ENCODE peak calls at places on chromosomes 2 and 18, in five cellular contexts. E is A549, P is testis, J is Peyer's patch, U is esophagus squamous epithelium. I is an unnamed sample.

GRCh38 chr2:74528600-74529356 is 728 bp downstream of the AUP1 start:
- DNase-seq in E (no peak), P (no peak), J (peak), U (no peak), I (no peak)

GRCh38 chr18:77096936-77097886 is 35.4 kb downstream of the MBP start:
- DNase-seq in E (no peak), P (no peak), J (no peak), U (no peak), I (no peak)

GRCh38 chr2:86774862-86775261 is 15.9 kb downstream of the CD8A start:
- DNase-seq in E (no peak), P (no peak), J (no peak), U (no peak), I (no peak)

GRCh38 chr18:34695300-34695699 is 14.8 kb upstream of the DTNA start:
- DNase-seq in E (no peak), P (no peak), J (no peak), U (no peak), I (no peak)

GRCh38 chr2:105761931-105762515 is 17.3 kb downstream of the NCK2 start:
- DNase-seq in E (no peak), P (no peak), J (peak), U (no peak), I (no peak)

GRCh38 chr18:44599409-44599808 is 81.3 kb upstream of the SETBP1 start:
- DNase-seq in E (no peak), P (peak), J (no peak), U (no peak), I (no peak)

GRCh38 chr18:48575301-48575657 is 36.4 kb downstream of the CTIF start:
- DNase-seq in E (no peak), P (no peak), J (no peak), U (no peak), I (no peak)

GRCh38 chr2:212919238-212919637 is 232.2 kb downstream of the IKZF2 start:
- DNase-seq in E (no peak), P (no peak), J (no peak), U (no peak), I (no peak)

GRCh38 chr2:192007819-192008218 is 160.9 kb upstream of the CAVIN2 start:
- DNase-seq in E (no peak), P (no peak), J (no peak), U (no peak), I (no peak)

GRCh38 chr2:125526093-125526492 is 1129.9 kb upstream of the GYPC start:
- DNase-seq in E (no peak), P (no peak), J (no peak), U (no peak), I (no peak)

GRCh38 chr2:202944816-202945215 is 32.7 kb downstream of the CARF start:
- DNase-seq in E (no peak), P (no peak), J (no peak), U (no peak), I (no peak)

GRCh38 chr2:107738268-107738667 is 88.4 kb upstream of the RGPD4 start:
- DNase-seq in E (no peak), P (no peak), J (no peak), U (no peak), I (no peak)

GRCh38 chr2:218990612-218991011 is 2.6 kb downstream of the CRYBA2 start:
- DNase-seq in E (no peak), P (no peak), J (no peak), U (no peak), I (no peak)

GRCh38 chr2:195318440-195319111 is 338.4 kb upstream of the SLC39A10 start:
- DNase-seq in E (peak), P (peak), J (no peak), U (no peak), I (peak)

GRCh38 chr2:121810959-121811853 is 55.8 kb downstream of the TSN start:
- DNase-seq in E (peak), P (peak), J (no peak), U (no peak), I (peak)

GRCh38 chr2:73999881-74000597 is 15.3 kb downstream of the TET3 start:
- DNase-seq in E (no peak), P (no peak), J (no peak), U (no peak), I (no peak)

GRCh38 chr2:232458661-232459418 is 2.9 kb downstream of the ALPI start:
- DNase-seq in E (no peak), P (no peak), J (no peak), U (no peak), I (no peak)

GRCh38 chr2:199922856-199923255 is 11.8 kb downstream of the C2orf69 start:
- DNase-seq in E (peak), P (no peak), J (no peak), U (no peak), I (no peak)

GRCh38 chr18:13540783-13541182 is 185.6 kb downstream of the FAM210A start:
- DNase-seq in E (no peak), P (no peak), J (peak), U (no peak), I (no peak)

GRCh38 chr2:237488901-237489860 is 2.1 kb downstream of the MLPH start:
- DNase-seq in E (peak), P (no peak), J (no peak), U (no peak), I (no peak)

GRCh38 chr2:236964291-236964690 is 121.4 kb upstream of the COPS8 start:
- DNase-seq in E (no peak), P (no peak), J (no peak), U (no peak), I (no peak)

GRCh38 chr2:120958623-120959366 is 223.1 kb downstream of the GLI2 start:
- DNase-seq in E (no peak), P (no peak), J (no peak), U (no peak), I (peak)

GRCh38 chr2:234368861-234369261 is 128.0 kb downstream of the ARL4C start:
- DNase-seq in E (peak), P (no peak), J (no peak), U (no peak), I (no peak)

GRCh38 chr2:219344756-219345458 is 12.4 kb upstream of the RESP18 start:
- DNase-seq in E (no peak), P (peak), J (peak), U (no peak), I (no peak)

DNA sequence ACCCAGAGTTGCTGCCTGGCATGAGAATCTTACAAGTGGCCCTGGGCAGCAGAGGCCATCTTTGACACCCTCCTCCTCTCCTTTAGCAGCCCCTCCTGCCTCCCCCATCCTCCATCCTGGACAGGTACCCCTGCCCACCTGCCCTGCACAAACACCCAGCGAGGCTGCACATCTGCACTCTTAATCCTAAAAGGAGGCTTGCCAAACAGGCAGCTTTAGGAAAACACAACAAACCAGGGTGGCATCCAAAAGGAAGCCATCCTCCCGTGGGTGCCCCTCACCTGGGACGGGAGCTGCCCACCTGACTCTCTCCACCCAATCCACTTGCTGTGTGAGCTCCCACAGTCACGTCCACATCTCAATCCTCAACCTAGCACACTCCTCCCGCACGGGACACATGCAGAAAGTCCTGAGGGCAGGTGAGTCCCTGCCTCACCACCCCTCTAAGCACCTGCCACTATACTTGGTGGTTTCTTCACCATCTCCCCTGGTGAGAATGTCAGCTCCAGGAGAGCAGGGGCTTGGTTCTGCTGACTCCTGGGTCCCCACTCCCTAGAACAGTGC is 5.8 kb downstream of the BIN1 start:
- DNase-seq in E (no peak), P (no peak), J (no peak), U (no peak), I (no peak)
- TF ChIP-seq POLR2A in E (no peak), P (no peak), J (no peak), U (no peak), I (no peak)

DNA sequence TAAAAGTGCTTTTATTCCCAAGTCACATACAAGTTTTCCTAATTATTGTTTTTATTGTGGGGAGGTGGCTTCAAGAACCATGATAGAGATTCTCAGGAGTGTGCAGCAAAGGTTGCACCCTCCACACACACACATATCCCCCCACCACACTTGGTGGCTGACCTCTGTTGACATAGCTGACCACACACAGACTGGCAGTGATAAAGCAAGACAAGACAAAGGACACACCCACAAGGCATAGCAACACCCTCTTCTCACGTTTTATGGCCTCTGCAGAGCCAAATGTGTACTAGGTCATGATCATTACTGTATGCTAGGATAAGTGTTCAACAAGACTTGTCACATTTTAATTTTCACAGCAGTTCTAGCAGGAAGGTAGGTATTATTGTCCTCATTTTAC is 143.0 kb upstream of the EPC2 start:
- DNase-seq in E (peak), P (no peak), J (no peak), U (no peak), I (peak)
- TF ChIP-seq POLR2A in E (no peak), P (no peak), J (no peak), U (no peak), I (peak)

GRCh38 chr18:46104128-46104911 is at the start of gene HAUS1:
- DNase-seq in E (peak), P (peak), J (peak), U (peak), I (peak)
- TF ChIP-seq POLR2A in E (peak), P (peak), J (peak), U (no peak), I (peak)

DNA sequence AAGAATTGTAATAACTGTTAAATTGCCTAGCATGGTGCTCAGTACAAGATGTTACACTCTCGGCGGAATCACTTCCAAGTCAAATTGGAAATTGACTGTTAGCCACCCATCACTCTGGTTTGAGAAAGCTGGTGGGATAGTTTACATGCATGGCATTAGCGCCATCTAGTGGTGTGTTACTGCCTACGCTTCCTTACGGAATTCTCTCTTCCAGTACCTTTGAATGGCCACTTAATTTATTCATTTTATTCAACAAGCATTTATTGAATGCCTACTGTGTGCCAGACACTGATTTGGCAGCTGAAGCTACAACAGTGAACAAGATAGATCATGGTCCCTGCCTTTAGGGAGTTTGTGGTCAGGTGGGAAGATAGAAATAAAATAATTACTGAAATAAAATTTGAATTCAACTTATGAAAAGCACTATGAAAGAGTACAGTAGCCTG is 171.2 kb downstream of the TMEM247 start:
- DNase-seq in E (peak), P (peak), J (peak), U (no peak), I (peak)
- TF ChIP-seq POLR2A in E (no peak), P (no peak), J (no peak), U (no peak), I (no peak)

I was measured in erythroblast.